ENCODE peak calls at places on chromosomes 6 and 20, in five cellular contexts. T is stimulated activated CD8-positive, alpha-beta memory T cell treated with anti-CD3 and anti-CD28 coated beads, Interleukin-15, amount 100 ng/mL, for 24 hours; Q is Right ventricle myocardium inferior; Y is substantia nigra; J is HFF-Myc. N is an unnamed sample.

GRCh38 chr6:215335-216034 is 76.8 kb upstream of the DUSP22 start:
- DNase-seq in Q (no peak), J (no peak), T (no peak), Y (no peak), N (no peak)

GRCh38 chr20:21105429-21106170 is 558 bp downstream of the LINC00237 start:
- DNase-seq in T (no peak), Q (no peak), Y (no peak), J (no peak), N (peak)

GRCh38 chr6:83231146-83231545 is 38.0 kb downstream of the RWDD2A start:
- DNase-seq in Q (no peak), T (no peak), Y (no peak), J (no peak), N (no peak)

GRCh38 chr6:134111062-134111677 is 58.7 kb upstream of the SLC2A12 start:
- DNase-seq in T (no peak), Q (no peak), J (peak), Y (no peak), N (peak)

GRCh38 chr6:26553264-26553738 is 15.1 kb downstream of the HMGN4 start:
- DNase-seq in T (peak), J (no peak), Y (peak), Q (no peak), N (peak)

GRCh38 chr6:106820412-106820852 is 154.1 kb downstream of the CD24 start:
- DNase-seq in Q (no peak), J (no peak), Y (no peak), T (no peak), N (no peak)

GRCh38 chr6:53339424-53339823 is 9.3 kb downstream of the ELOVL5 start:
- DNase-seq in J (no peak), Q (no peak), T (no peak), Y (no peak), N (no peak)

GRCh38 chr20:62427172-62428007 is at the start of gene RBBP8NL:
- DNase-seq in Y (no peak), J (no peak), T (no peak), Q (no peak), N (peak)

GRCh38 chr20:11891827-11892521 is 25.7 kb upstream of the BTBD3 start:
- DNase-seq in T (no peak), Y (no peak), J (peak), Q (peak), N (peak)

GRCh38 chr20:62804632-62805364 is at the start of gene OGFR:
- DNase-seq in Y (no peak), J (no peak), Q (peak), T (no peak), N (peak)

GRCh38 chr6:43575105-43575771 is 600 bp downstream of the XPO5 start:
- DNase-seq in T (peak), J (no peak), Q (no peak), Y (no peak), N (peak)

GRCh38 chr20:58054744-58055373 is 173.6 kb downstream of the ANKRD60 start:
- DNase-seq in J (no peak), Y (peak), Q (no peak), T (no peak), N (no peak)

GRCh38 chr6:146265051-146265450 is 236.2 kb downstream of the GRM1 start:
- DNase-seq in T (no peak), J (no peak), Y (no peak), Q (no peak), N (no peak)

GRCh38 chr6:111270121-111270520 is 182.8 kb downstream of the SLC16A10 start:
- DNase-seq in T (no peak), Q (no peak), J (no peak), Y (no peak), N (no peak)

GRCh38 chr6:4134841-4135664 is at the start of gene ECI2:
- DNase-seq in Y (peak), Q (peak), T (no peak), J (no peak), N (peak)

GRCh38 chr20:37344506-37345338 is 1.2 kb upstream of the SRC start:
- DNase-seq in Q (no peak), J (no peak), Y (no peak), T (no peak), N (no peak)

GRCh38 chr6:161373905-161374451 is 100.1 kb upstream of the AGPAT4 start:
- DNase-seq in Y (no peak), J (peak), Q (no peak), T (peak), N (peak)

GRCh38 chr20:555933-556332 is 12.3 kb upstream of the CSNK2A1 start:
- DNase-seq in Q (no peak), Y (no peak), J (no peak), T (no peak), N (no peak)

GRCh38 chr6:14754636-14755513 is 491.0 kb upstream of the JARID2 start:
- DNase-seq in J (no peak), Y (no peak), T (no peak), Q (no peak), N (no peak)